ENCODE peak calls at places on chromosomes 4 and X, in eight cellular contexts. V is activated CD4-positive, alpha-beta T cell treated with anti-CD3 and anti-CD28 coated beads for 48 hours; X is endothelial cell; K is bronchial epithelial cell; L is brain microvascular endothelial cell; F is RCC 7860; O is SK-MEL-5; P is OCI-LY7. G is an unnamed sample.

GRCh38 chr4:54567327-54567726 is 90.4 kb upstream of the KIT start:
- DNase-seq in V (no peak), X (no peak), K (no peak), L (no peak), F (no peak), O (no peak), P (no peak), G (no peak)

GRCh38 chr4:86033171-86033570 is 326.7 kb downstream of the MAPK10 start:
- DNase-seq in V (no peak), X (no peak), K (no peak), L (peak; percentile 50), F (no peak), O (no peak), P (no peak), G (peak; percentile 95)

GRCh38 chrX:108224727-108225455 is 133.3 kb downstream of the ATG4A start:
- DNase-seq in V (no peak), X (peak; percentile 10), K (peak; percentile 30), L (peak; percentile 8), F (peak; percentile 63), O (peak; percentile 55), P (peak; percentile 12), G (peak; percentile 53)

GRCh38 chr4:127856485-127857447 is 23.9 kb upstream of the PLK4 start:
- DNase-seq in V (no peak), X (no peak), K (peak; percentile 83), L (peak; percentile 78), F (peak; percentile 17), O (no peak), P (no peak), G (peak; percentile 63)

GRCh38 chrX:119190251-119190651 is 45.8 kb upstream of the PGRMC1 start:
- DNase-seq in V (no peak), X (no peak), K (no peak), L (no peak), F (no peak), O (no peak), P (no peak), G (no peak)

GRCh38 chr4:112099701-112100289 is 45.5 kb upstream of the FAM241A start:
- DNase-seq in V (no peak), X (no peak), K (peak; percentile 71), L (no peak), F (peak; percentile 37), O (peak; percentile 68), P (peak; percentile 63), G (peak; percentile 66)

GRCh38 chr4:151627491-151627890 is 133.3 kb downstream of the GATB start:
- DNase-seq in V (no peak), X (no peak), K (peak; percentile 73), L (no peak), F (no peak), O (no peak), P (no peak), G (peak; percentile 20)

GRCh38 chrX:24395775-24396174 is 35.3 kb downstream of the SUPT20HL1 start:
- DNase-seq in V (peak; percentile 35), X (peak; percentile 49), K (peak; percentile 63), L (peak; percentile 79), F (peak; percentile 31), O (peak; percentile 80), P (peak; percentile 60), G (peak; percentile 79)

GRCh38 chr4:105473340-105474109 is at the start of gene PPA2:
- DNase-seq in V (peak; percentile 88), X (peak; percentile 73), K (peak; percentile 79), L (peak; percentile 90), F (peak; percentile 63), O (peak; percentile 81), P (peak; percentile 93), G (peak; percentile 91)

GRCh38 chr4:188032170-188032569 is 36.6 kb downstream of the ZFP42 start:
- DNase-seq in V (no peak), X (no peak), K (no peak), L (no peak), F (no peak), O (no peak), P (no peak), G (no peak)

GRCh38 chr4:75429208-75429607 is 85.0 kb downstream of the RCHY1 start:
- DNase-seq in V (no peak), X (no peak), K (no peak), L (no peak), F (no peak), O (no peak), P (no peak), G (no peak)

GRCh38 chrX:153507484-153508178 is 9.8 kb upstream of the ATP2B3 start:
- DNase-seq in V (peak; percentile 86), X (peak; percentile 82), K (peak; percentile 33), L (peak; percentile 54), F (peak; percentile 34), O (peak; percentile 69), P (peak; percentile 70), G (peak; percentile 68)

GRCh38 chrX:46456125-46456922 is 88.9 kb downstream of the ZNF674 start:
- DNase-seq in V (no peak), X (peak; percentile 19), K (no peak), L (no peak), F (no peak), O (no peak), P (no peak), G (no peak)

GRCh38 chr4:145898926-145899531 is 39.6 kb downstream of the ZNF827 start:
- DNase-seq in V (no peak), X (no peak), K (no peak), L (no peak), F (no peak), O (no peak), P (no peak), G (no peak)